ENCODE peak calls at places on chromosomes 13 and 19, in five cellular contexts. R, F, P, C and T are unnamed samples.

GRCh38 chr13:27953671-27954405 is 15.3 kb downstream of the CDX2 start:
- DNase-seq in P (peak), R (peak), C (peak), F (peak), T (peak)

GRCh38 chr19:50720181-50720920 is 749 bp upstream of the SHANK1 start:
- DNase-seq in F (no peak), P (no peak), R (no peak), C (no peak), T (no peak)

GRCh38 chr19:48511800-48512503 is at the start of gene LMTK3:
- DNase-seq in F (no peak), C (peak), P (no peak), R (peak), T (peak)

GRCh38 chr13:107069107-107069776 is 501.3 kb upstream of the ARGLU1 start:
- DNase-seq in F (no peak), C (no peak), R (no peak), P (no peak), T (no peak)

GRCh38 chr19:54422136-54422535 is 6.9 kb downstream of the TTYH1 start:
- DNase-seq in P (no peak), F (no peak), R (no peak), C (no peak), T (no peak)

GRCh38 chr13:97502192-97502591 is 68.2 kb downstream of the RAP2A start:
- DNase-seq in C (no peak), R (no peak), P (no peak), F (no peak), T (no peak)

GRCh38 chr19:30086916-30087315 is 144.9 kb downstream of the URI1 start:
- DNase-seq in C (no peak), R (no peak), F (no peak), P (no peak), T (no peak)

GRCh38 chr13:26539738-26540292 is 17.7 kb upstream of the WASF3 start:
- DNase-seq in C (no peak), P (no peak), F (no peak), R (no peak), T (no peak)

GRCh38 chr19:42317535-42317934 is 4.4 kb downstream of the TMEM145 start:
- DNase-seq in F (no peak), R (no peak), C (no peak), P (no peak), T (no peak)

GRCh38 chr13:114067381-114067885 is 65.0 kb downstream of the RASA3 start:
- DNase-seq in F (no peak), R (no peak), C (no peak), P (no peak), T (no peak)

GRCh38 chr19:7907544-7907943 is 3.9 kb downstream of the MAP2K7 start:
- DNase-seq in P (no peak), F (no peak), C (no peak), R (no peak), T (no peak)

GRCh38 chr13:22108283-22108897 is 437.5 kb downstream of the FGF9 start:
- DNase-seq in F (no peak), C (no peak), P (no peak), R (no peak), T (no peak)

GRCh38 chr19:36113895-36114762 is 546 bp downstream of the POLR2I start:
- DNase-seq in C (peak), P (peak), F (no peak), R (peak), T (no peak)

GRCh38 chr19:35587326-35587725 is 1.4 kb downstream of the PMIS2 start:
- DNase-seq in F (no peak), P (no peak), R (no peak), C (no peak), T (no peak)

GRCh38 chr13:57633141-57633949 is 1.8 kb downstream of the PCDH17 start:
- DNase-seq in P (peak), R (no peak), F (peak), C (peak), T (no peak)

GRCh38 chr13:35475960-35476943 is at the start of gene MAB21L1:
- DNase-seq in P (no peak), R (no peak), F (no peak), C (no peak), T (no peak)

GRCh38 chr13:74082741-74083160 is 51.5 kb downstream of the KLF12 start:
- DNase-seq in P (no peak), R (no peak), C (no peak), F (no peak), T (no peak)

GRCh38 chr13:75437582-75438318 is 44.2 kb downstream of the TBC1D4 start:
- DNase-seq in F (no peak), C (no peak), R (no peak), P (no peak), T (no peak)

GRCh38 chr13:109366521-109366920 is 419.9 kb downstream of the IRS2 start:
- DNase-seq in R (no peak), C (no peak), F (no peak), P (no peak), T (no peak)

GRCh38 chr13:32426191-32426980 is 1.5 kb downstream of the N4BP2L1 start:
- DNase-seq in R (peak), F (no peak), P (no peak), C (peak), T (no peak)

GRCh38 chr19:50933640-50934039 is 19.2 kb downstream of the KLK5 start:
- DNase-seq in F (no peak), C (no peak), P (no peak), R (no peak), T (peak)

GRCh38 chr13:111597041-111598017 is 276.9 kb downstream of the TEX29 start:
- DNase-seq in P (no peak), C (no peak), F (no peak), R (no peak), T (no peak)

GRCh38 chr13:39144941-39145533 is 106.8 kb downstream of the NHLRC3 start:
- DNase-seq in F (peak), P (peak), C (peak), R (no peak), T (peak)

GRCh38 chr13:54486421-54487166 is 1458.0 kb downstream of the OLFM4 start:
- DNase-seq in P (no peak), C (no peak), R (no peak), F (no peak), T (no peak)

GRCh38 chr19:35313614-35314013 is 15.4 kb upstream of the CD22 start:
- DNase-seq in F (no peak), R (no peak), P (no peak), C (no peak), T (no peak)

GRCh38 chr13:102678339-102679122 is 16.3 kb downstream of the METTL21C start:
- DNase-seq in F (no peak), C (no peak), P (no peak), R (no peak), T (no peak)

GRCh38 chr19:44990966-44991365 is 10.3 kb upstream of the RELB start:
- DNase-seq in F (no peak), C (no peak), P (no peak), R (no peak), T (no peak)
- H3K27ac ChIP-seq in F (no peak), C (no peak), P (no peak), R (no peak), T (peak)

DNA sequence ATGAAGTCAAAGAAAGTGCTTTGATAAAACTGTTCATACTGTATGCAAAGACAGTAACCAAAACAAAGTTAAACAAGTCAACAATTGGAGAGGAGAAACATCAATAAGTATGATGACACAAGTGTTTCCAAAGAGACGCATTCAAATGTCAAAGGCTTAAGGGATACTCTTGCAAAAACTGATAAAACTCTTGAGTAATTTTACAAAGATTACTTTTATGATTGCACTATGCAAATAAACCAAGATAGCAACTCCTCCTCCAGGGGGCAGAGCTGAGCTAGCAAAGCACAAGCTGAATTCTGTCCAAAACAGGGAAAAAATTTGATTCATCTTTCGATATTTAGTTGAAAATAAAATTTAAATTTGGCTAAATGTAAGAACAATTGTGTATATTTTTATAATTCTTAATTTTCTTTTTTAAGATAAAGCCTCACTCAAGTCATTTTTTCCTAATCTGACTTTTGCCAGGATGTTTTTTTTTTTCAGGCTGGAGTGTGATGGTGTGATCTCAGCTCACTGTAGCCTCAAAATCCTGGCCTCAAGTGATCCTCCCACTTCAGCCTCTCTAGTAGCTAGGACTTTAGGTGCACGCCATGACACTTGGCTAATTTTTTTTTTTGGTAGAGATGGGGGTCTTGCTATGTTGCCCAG is 84.0 kb downstream of the MZT1 start:
- DNase-seq in C (peak), F (peak), R (no peak), P (no peak), T (peak)
- TF ChIP-seq CTCF in C (no peak), F (peak), R (peak), P (peak), T (peak)

DNA sequence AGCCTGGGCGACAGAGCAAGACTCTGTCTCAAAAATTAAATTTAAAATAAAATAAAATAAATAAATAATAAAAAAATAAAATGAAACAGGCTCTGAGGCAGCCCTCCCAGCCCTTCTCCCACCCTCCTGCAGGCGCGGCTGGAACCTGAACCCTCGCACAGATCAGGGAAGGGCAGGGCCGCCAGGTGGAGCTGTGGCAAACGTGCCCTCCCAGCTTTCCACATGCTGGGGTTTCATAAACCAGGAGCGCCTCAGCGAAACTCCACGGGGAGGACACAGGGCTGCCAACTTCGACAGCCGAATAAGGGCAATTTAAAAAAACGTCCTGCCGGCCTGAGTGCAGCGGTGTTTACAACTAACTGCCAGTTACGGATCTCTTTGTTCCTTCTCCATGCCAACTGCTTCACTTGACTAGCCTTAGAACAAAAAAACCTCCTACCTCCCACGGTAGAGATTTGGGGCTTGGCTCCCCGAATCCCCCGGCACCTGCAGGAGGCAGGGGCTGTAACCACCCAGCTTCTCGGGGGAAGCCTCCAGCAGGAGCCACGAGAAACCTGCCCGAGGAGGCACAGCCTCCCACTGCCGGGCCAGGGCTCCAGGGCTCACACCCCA is 15.9 kb downstream of the ZNF787 start:
- DNase-seq in R (peak), F (peak), P (peak), C (peak), T (no peak)
- H3K27ac ChIP-seq in R (no peak), F (peak), P (peak), C (peak), T (peak)

GRCh38 chr19:18940791-18941627 is at the start of gene HOMER3:
- DNase-seq in P (peak), F (peak), C (peak), R (peak), T (peak)
- TF ChIP-seq CTCF in P (peak), F (no peak), C (peak), R (no peak), T (peak)

GRCh38 chr13:92805766-92806165 is 420.8 kb upstream of the GPC6 start:
- DNase-seq in F (no peak), R (no peak), P (no peak), C (no peak), T (no peak)
- H3K27ac ChIP-seq in F (no peak), R (no peak), P (peak), C (peak), T (no peak)